ENCODE peak calls at places on chromosome 22, in five cellular contexts. One of them, this sample, is unnamed.

GRCh38 chr22:25745341-25746011 is 3.5 kb downstream of the MYO18B start:
- DNase-seq in thyroid gland: no peak
- DNase-seq in pancreas: no peak
- DNase-seq in uterus: no peak
- DNase-seq in choroid plexus epithelial cell: peak
- DNase-seq in this sample: no peak

GRCh38 chr22:21713428-21714058 is 22.1 kb downstream of the YPEL1 start:
- DNase-seq in thyroid gland: no peak
- DNase-seq in pancreas: no peak
- DNase-seq in uterus: no peak
- DNase-seq in choroid plexus epithelial cell: no peak
- DNase-seq in this sample: no peak

GRCh38 chr22:42697542-42698013 is 23.1 kb downstream of the A4GALT start:
- DNase-seq in thyroid gland: peak
- DNase-seq in pancreas: no peak
- DNase-seq in uterus: peak
- DNase-seq in choroid plexus epithelial cell: peak
- DNase-seq in this sample: no peak

GRCh38 chr22:48254311-48254873 is 1491.9 kb downstream of the TBC1D22A start:
- DNase-seq in thyroid gland: peak
- DNase-seq in pancreas: no peak
- DNase-seq in uterus: no peak
- DNase-seq in choroid plexus epithelial cell: no peak
- DNase-seq in this sample: no peak

GRCh38 chr22:20229916-20230775 is 38.0 kb downstream of the RTN4R start:
- DNase-seq in thyroid gland: peak
- DNase-seq in pancreas: no peak
- DNase-seq in uterus: no peak
- DNase-seq in choroid plexus epithelial cell: no peak
- DNase-seq in this sample: no peak

GRCh38 chr22:17781319-17782031 is 7.2 kb upstream of the BID start:
- DNase-seq in thyroid gland: peak
- DNase-seq in pancreas: no peak
- DNase-seq in uterus: no peak
- DNase-seq in choroid plexus epithelial cell: peak
- DNase-seq in this sample: peak

GRCh38 chr22:29195118-29195963 is 10.4 kb upstream of the EMID1 start:
- DNase-seq in thyroid gland: no peak
- DNase-seq in pancreas: peak
- DNase-seq in uterus: no peak
- DNase-seq in choroid plexus epithelial cell: no peak
- DNase-seq in this sample: no peak

GRCh38 chr22:43085658-43086606 is 3.3 kb downstream of the TTLL1 start:
- DNase-seq in thyroid gland: no peak
- DNase-seq in pancreas: no peak
- DNase-seq in uterus: no peak
- DNase-seq in choroid plexus epithelial cell: no peak
- DNase-seq in this sample: no peak

GRCh38 chr22:27504360-27504759 is 297.2 kb downstream of the MN1 start:
- DNase-seq in thyroid gland: no peak
- DNase-seq in pancreas: no peak
- DNase-seq in uterus: no peak
- DNase-seq in choroid plexus epithelial cell: no peak
- DNase-seq in this sample: no peak

GRCh38 chr22:20198527-20199319 is 47.9 kb upstream of the CCDC188 start:
- DNase-seq in thyroid gland: no peak
- DNase-seq in pancreas: no peak
- DNase-seq in uterus: no peak
- DNase-seq in choroid plexus epithelial cell: no peak
- DNase-seq in this sample: no peak

GRCh38 chr22:41636467-41636866 is 15.4 kb downstream of the XRCC6 start:
- DNase-seq in thyroid gland: no peak
- DNase-seq in pancreas: no peak
- DNase-seq in uterus: no peak
- DNase-seq in choroid plexus epithelial cell: peak
- DNase-seq in this sample: peak

GRCh38 chr22:40449676-40450035 is 79.3 kb downstream of the SGSM3 start:
- DNase-seq in thyroid gland: no peak
- DNase-seq in pancreas: no peak
- DNase-seq in uterus: no peak
- DNase-seq in choroid plexus epithelial cell: peak
- DNase-seq in this sample: peak

GRCh38 chr22:40525250-40525884 is 111.2 kb downstream of the MRTFA start:
- DNase-seq in thyroid gland: peak
- DNase-seq in pancreas: no peak
- DNase-seq in uterus: no peak
- DNase-seq in choroid plexus epithelial cell: peak
- DNase-seq in this sample: peak

GRCh38 chr22:33865248-33865647 is 55.0 kb downstream of the LARGE1 start:
- DNase-seq in thyroid gland: no peak
- DNase-seq in pancreas: no peak
- DNase-seq in uterus: no peak
- DNase-seq in choroid plexus epithelial cell: no peak
- DNase-seq in this sample: no peak

GRCh38 chr22:20567993-20568417 is 60.6 kb downstream of the MED15 start:
- DNase-seq in thyroid gland: no peak
- DNase-seq in pancreas: no peak
- DNase-seq in uterus: no peak
- DNase-seq in choroid plexus epithelial cell: peak
- DNase-seq in this sample: no peak

GRCh38 chr22:33920927-33921575 is 775 bp upstream of the LARGE1 start:
- DNase-seq in thyroid gland: peak
- DNase-seq in pancreas: peak
- DNase-seq in uterus: peak
- DNase-seq in choroid plexus epithelial cell: peak
- DNase-seq in this sample: peak

GRCh38 chr22:47300698-47301405 is 538.4 kb downstream of the TBC1D22A start:
- DNase-seq in thyroid gland: no peak
- DNase-seq in pancreas: peak
- DNase-seq in uterus: no peak
- DNase-seq in choroid plexus epithelial cell: no peak
- DNase-seq in this sample: no peak

GRCh38 chr22:46632646-46633249 is 12.6 kb downstream of the GRAMD4 start:
- DNase-seq in thyroid gland: no peak
- DNase-seq in pancreas: peak
- DNase-seq in uterus: no peak
- DNase-seq in choroid plexus epithelial cell: no peak
- DNase-seq in this sample: no peak

GRCh38 chr22:25487508-25487907 is 77.0 kb upstream of the GRK3 start:
- DNase-seq in thyroid gland: no peak
- DNase-seq in pancreas: no peak
- DNase-seq in uterus: no peak
- DNase-seq in choroid plexus epithelial cell: no peak
- DNase-seq in this sample: no peak

GRCh38 chr22:45638834-45639746 is 32.5 kb upstream of the ATXN10 start:
- DNase-seq in thyroid gland: no peak
- DNase-seq in pancreas: no peak
- DNase-seq in uterus: peak
- DNase-seq in choroid plexus epithelial cell: peak
- DNase-seq in this sample: no peak

GRCh38 chr22:39092111-39092867 is 4.8 kb upstream of the APOBEC3H start:
- DNase-seq in thyroid gland: no peak
- DNase-seq in pancreas: no peak
- DNase-seq in uterus: no peak
- DNase-seq in choroid plexus epithelial cell: no peak
- DNase-seq in this sample: no peak

GRCh38 chr22:23520875-23521441 is 59.1 kb downstream of the IGLL1 start:
- DNase-seq in thyroid gland: peak
- DNase-seq in pancreas: peak
- DNase-seq in uterus: peak
- DNase-seq in choroid plexus epithelial cell: peak
- DNase-seq in this sample: peak
- H3K4me3 ChIP-seq in thyroid gland: peak
- H3K4me3 ChIP-seq in pancreas: peak
- H3K4me3 ChIP-seq in uterus: peak
- H3K4me3 ChIP-seq in choroid plexus epithelial cell: peak
- H3K4me3 ChIP-seq in this sample: peak

GRCh38 chr22:44330727-44331660 is 18.2 kb upstream of the SHISAL1 start:
- DNase-seq in thyroid gland: no peak
- DNase-seq in pancreas: peak
- DNase-seq in uterus: no peak
- DNase-seq in choroid plexus epithelial cell: no peak
- DNase-seq in this sample: no peak
- H3K4me3 ChIP-seq in thyroid gland: peak
- H3K4me3 ChIP-seq in pancreas: peak
- H3K4me3 ChIP-seq in uterus: peak
- H3K4me3 ChIP-seq in choroid plexus epithelial cell: no peak
- H3K4me3 ChIP-seq in this sample: peak

GRCh38 chr22:31084811-31085492 is 3.8 kb downstream of the SMTN start:
- DNase-seq in thyroid gland: peak
- DNase-seq in pancreas: peak
- DNase-seq in uterus: peak
- DNase-seq in choroid plexus epithelial cell: peak
- DNase-seq in this sample: peak

GRCh38 chr22:31082606-31083376 is 1.7 kb downstream of the SMTN start:
- DNase-seq in thyroid gland: peak
- DNase-seq in pancreas: no peak
- DNase-seq in uterus: peak
- DNase-seq in choroid plexus epithelial cell: peak
- DNase-seq in this sample: peak

GRCh38 chr22:31083923-31084810 is 3.0 kb downstream of the SMTN start:
- DNase-seq in thyroid gland: no peak
- DNase-seq in pancreas: peak
- DNase-seq in uterus: no peak
- DNase-seq in choroid plexus epithelial cell: no peak
- DNase-seq in this sample: no peak

GRCh38 chr22:31081963-31082605 is 966 bp downstream of the SMTN start:
- DNase-seq in thyroid gland: no peak
- DNase-seq in pancreas: no peak
- DNase-seq in uterus: no peak
- DNase-seq in choroid plexus epithelial cell: no peak
- DNase-seq in this sample: no peak

GRCh38 chr22:31083377-31083768 is 2.3 kb downstream of the SMTN start:
- DNase-seq in thyroid gland: no peak
- DNase-seq in pancreas: peak
- DNase-seq in uterus: no peak
- DNase-seq in choroid plexus epithelial cell: no peak
- DNase-seq in this sample: no peak
- H3K4me3 ChIP-seq in thyroid gland: peak
- H3K4me3 ChIP-seq in pancreas: peak
- H3K4me3 ChIP-seq in uterus: peak
- H3K4me3 ChIP-seq in choroid plexus epithelial cell: peak
- H3K4me3 ChIP-seq in this sample: no peak

DNA sequence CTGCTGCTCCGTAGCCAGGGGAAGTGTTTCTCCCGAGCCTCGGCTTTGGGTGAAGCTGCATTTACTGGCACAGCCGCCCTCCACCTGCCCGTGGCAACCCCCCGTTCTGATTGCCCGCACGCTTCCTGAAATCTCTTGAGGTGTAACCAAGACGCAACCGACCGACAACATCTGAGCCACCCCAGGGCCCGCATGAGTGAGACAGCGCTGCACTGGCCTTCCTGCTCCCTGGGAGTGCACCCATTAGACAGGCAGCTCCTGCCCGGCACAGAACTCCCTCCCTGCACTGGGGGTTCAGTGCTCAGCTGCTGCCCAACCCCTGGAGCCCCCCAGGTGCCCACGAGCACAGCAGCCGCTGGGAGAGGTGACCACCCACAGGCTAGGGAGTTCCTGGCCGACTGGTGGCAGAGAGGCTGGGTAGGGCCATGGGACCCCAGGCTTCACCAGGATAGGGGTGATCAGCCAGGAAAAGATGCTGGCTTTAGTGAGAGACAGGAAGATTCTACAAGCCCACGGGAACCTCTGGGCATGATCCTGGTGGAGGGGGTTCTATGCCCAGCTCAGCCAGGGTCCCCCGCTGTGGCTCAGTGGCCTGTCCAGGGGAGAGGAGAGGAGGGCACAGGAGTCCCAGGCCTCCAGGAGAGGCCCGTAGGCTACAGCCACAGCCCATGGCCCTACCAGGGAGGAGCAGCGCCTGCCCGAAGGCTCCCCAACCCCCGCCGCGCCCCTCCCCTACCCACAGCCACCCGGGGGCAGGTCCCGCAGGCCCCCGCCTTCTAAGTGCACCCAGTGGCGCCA is 14.6 kb downstream of the PLXNB2 start:
- DNase-seq in thyroid gland: peak
- DNase-seq in pancreas: no peak
- DNase-seq in uterus: no peak
- DNase-seq in choroid plexus epithelial cell: no peak
- DNase-seq in this sample: no peak
- H3K4me3 ChIP-seq in thyroid gland: peak
- H3K4me3 ChIP-seq in pancreas: peak
- H3K4me3 ChIP-seq in uterus: peak
- H3K4me3 ChIP-seq in choroid plexus epithelial cell: peak
- H3K4me3 ChIP-seq in this sample: peak

GRCh38 chr22:30398685-30399680 is 2.2 kb downstream of the SEC14L2 start:
- DNase-seq in thyroid gland: no peak
- DNase-seq in pancreas: no peak
- DNase-seq in uterus: no peak
- DNase-seq in choroid plexus epithelial cell: no peak
- DNase-seq in this sample: no peak
- H3K4me3 ChIP-seq in thyroid gland: no peak
- H3K4me3 ChIP-seq in pancreas: no peak
- H3K4me3 ChIP-seq in uterus: no peak
- H3K4me3 ChIP-seq in choroid plexus epithelial cell: peak
- H3K4me3 ChIP-seq in this sample: no peak

This sample was measured in A673.